ENCODE peak calls at places on chromosomes 11 and 22, in seven cellular contexts. R is PC-3; G is ureter; J is stromal cell of bone marrow; W is NCI-H2081; M is hypothalamus; T is CD8-positive, alpha-beta T cell. P is an unnamed sample.

GRCh38 chr22:33299245-33299956 is 241.2 kb upstream of the SYN3 start:
- DNase-seq in W (no peak), G (no peak), J (no peak), T (no peak), R (no peak), M (peak), P (peak)

GRCh38 chr11:17714356-17714854 is 5.0 kb upstream of the MYOD1 start:
- DNase-seq in W (no peak), R (no peak), M (no peak), J (no peak), T (no peak), G (no peak), P (no peak)

GRCh38 chr11:27921472-27921871 is 186.5 kb downstream of the KIF18A start:
- DNase-seq in R (peak), J (no peak), W (no peak), M (no peak), G (no peak), T (no peak), P (no peak)

GRCh38 chr11:118896472-118896913 is 12.8 kb downstream of the CXCR5 start:
- DNase-seq in W (no peak), J (no peak), R (no peak), M (no peak), T (no peak), G (no peak), P (no peak)

GRCh38 chr11:13667245-13667644 is 1.2 kb upstream of the FAR1 start:
- DNase-seq in J (no peak), T (no peak), W (peak), M (no peak), R (no peak), G (no peak), P (no peak)

GRCh38 chr22:32823024-32823730 is 21.7 kb downstream of the TIMP3 start:
- DNase-seq in M (no peak), G (no peak), R (peak), J (no peak), T (no peak), W (no peak), P (no peak)

GRCh38 chr11:105357764-105358163 is 218.2 kb upstream of the CARD18 start:
- DNase-seq in W (no peak), R (peak), T (no peak), G (no peak), M (no peak), J (no peak), P (no peak)

GRCh38 chr22:43862074-43862881 is at the start of gene SULT4A1:
- DNase-seq in W (peak), M (no peak), J (no peak), T (no peak), G (no peak), R (no peak), P (no peak)

GRCh38 chr11:84384637-84385227 is 1098.6 kb upstream of the CCDC90B start:
- DNase-seq in R (peak), T (peak), G (peak), J (peak), M (peak), W (peak), P (no peak)

GRCh38 chr11:109583996-109584395 is 162.0 kb downstream of the C11orf87 start:
- DNase-seq in R (no peak), W (no peak), J (no peak), G (no peak), T (no peak), M (no peak), P (no peak)

GRCh38 chr11:120104041-120104440 is 33.9 kb downstream of the TRIM29 start:
- DNase-seq in M (no peak), G (no peak), R (no peak), J (no peak), T (no peak), W (no peak), P (no peak)

P was measured in GM18507.